ENCODE peak calls at places on chromosomes 13 and 19, in seven cellular contexts. K is neuronal stem cell, A is H9, C is trophoblast cell, O is H1, P is mesendoderm, L is mesenchymal stem cell. D is an unnamed sample.

GRCh38 chr19:44684892-44685847 is 13.8 kb upstream of the CEACAM16 start:
- DNase-seq in C (no peak), P (peak; percentile 91), A (peak; percentile 51), O (no peak), K (peak; percentile 17), L (peak; percentile 100), D (peak; percentile 97)

GRCh38 chr19:2485428-2485827 is 9.5 kb downstream of the GADD45B start:
- DNase-seq in O (no peak), C (no peak), K (no peak), A (no peak), P (no peak), L (no peak), D (no peak)

GRCh38 chr19:43489310-43489709 is 15.2 kb downstream of the PHLDB3 start:
- DNase-seq in K (no peak), C (no peak), O (no peak), A (no peak), P (no peak), L (no peak), D (no peak)

GRCh38 chr13:109744512-109745051 is 41.8 kb downstream of the IRS2 start:
- DNase-seq in O (no peak), C (no peak), A (no peak), P (no peak), K (no peak), L (peak; percentile 96), D (peak; percentile 92)

GRCh38 chr13:98524391-98524790 is 52.5 kb downstream of the STK24 start:
- DNase-seq in O (no peak), K (no peak), A (no peak), C (no peak), P (no peak), L (no peak), D (no peak)

GRCh38 chr19:45423033-45423588 is 606 bp downstream of the ERCC1 start:
- DNase-seq in P (no peak), A (no peak), C (no peak), K (no peak), L (no peak), O (no peak), D (no peak)

GRCh38 chr19:53521373-53522202 is 16.4 kb upstream of the ZNF331 start:
- DNase-seq in K (no peak), L (no peak), C (no peak), A (no peak), P (no peak), O (no peak), D (no peak)

GRCh38 chr13:94195715-94196114 is 283.8 kb downstream of the DCT start:
- DNase-seq in A (no peak), K (no peak), O (no peak), C (no peak), P (no peak), L (peak; percentile 74), D (peak; percentile 96)

GRCh38 chr13:101327844-101328243 is 88.5 kb downstream of the NALCN start:
- DNase-seq in O (no peak), K (no peak), C (no peak), A (no peak), L (peak; percentile 72), P (no peak), D (peak; percentile 2)

DNA sequence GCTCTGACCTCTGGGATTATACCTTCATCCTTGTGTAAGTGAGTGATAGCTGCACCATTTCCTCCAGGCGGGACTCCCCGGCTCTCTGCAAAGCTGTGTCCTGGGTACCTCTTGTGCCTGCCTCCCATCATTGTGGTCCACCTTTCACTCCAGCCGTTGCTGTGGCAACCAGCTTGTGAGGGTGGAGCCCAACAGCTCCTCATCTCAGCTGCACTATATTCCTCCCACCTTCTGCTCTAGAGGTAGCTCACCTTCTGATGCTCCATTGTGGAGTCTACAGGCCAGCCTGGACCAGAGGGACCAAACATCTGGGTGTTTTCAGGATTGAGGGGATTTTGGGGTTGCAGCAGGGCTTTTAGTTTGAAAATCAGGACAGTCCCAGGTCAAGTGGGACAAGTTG is 708.2 kb downstream of the UQCRFS1 start:
- DNase-seq in P (peak; percentile 27), A (no peak), L (no peak), K (no peak), C (no peak), O (no peak), D (no peak)
- H3K18ac ChIP-seq in P (no peak overlapping the region), A (no peak overlapping the region), L (no peak overlapping the region), K (peak overlapping the region; percentile 56), C (no peak overlapping the region), O (no peak overlapping the region), D (no peak overlapping the region)

GRCh38 chr13:29493796-29494195 is 101.7 kb downstream of the SLC7A1 start:
- DNase-seq in K (no peak), C (no peak), O (no peak), P (no peak), L (no peak), A (no peak), D (no peak)

GRCh38 chr13:29494520-29494919 is 101.0 kb downstream of the SLC7A1 start:
- DNase-seq in O (no peak), A (no peak), L (no peak), C (no peak), P (no peak), K (no peak), D (no peak)

GRCh38 chr13:29491248-29491647 is 104.2 kb downstream of the SLC7A1 start:
- DNase-seq in K (no peak), A (no peak), L (no peak), O (no peak), C (no peak), P (no peak), D (no peak)

GRCh38 chr13:29487466-29488454 is 107.7 kb downstream of the SLC7A1 start:
- DNase-seq in C (no peak), L (peak; percentile 64), O (no peak), P (no peak), K (no peak), A (no peak), D (no peak)

GRCh38 chr13:29490561-29490960 is 104.9 kb downstream of the SLC7A1 start:
- DNase-seq in C (no peak), L (no peak), K (no peak), O (no peak), A (no peak), P (no peak), D (no peak)
- H3K18ac ChIP-seq in C (no peak overlapping the region), L (no peak overlapping the region), K (no peak overlapping the region), O (no peak overlapping the region), A (no peak overlapping the region), P (no peak overlapping the region), D (no peak overlapping the region)

GRCh38 chr13:112762690-112763080 is 72.8 kb downstream of the ATP11A start:
- DNase-seq in L (no peak), K (no peak), C (no peak), O (no peak), P (no peak), A (no peak), D (no peak)
- H3K18ac ChIP-seq in L (no peak overlapping the region), K (no peak overlapping the region), C (no peak overlapping the region), O (no peak overlapping the region), P (no peak overlapping the region), A (no peak overlapping the region), D (no peak overlapping the region)

DNA sequence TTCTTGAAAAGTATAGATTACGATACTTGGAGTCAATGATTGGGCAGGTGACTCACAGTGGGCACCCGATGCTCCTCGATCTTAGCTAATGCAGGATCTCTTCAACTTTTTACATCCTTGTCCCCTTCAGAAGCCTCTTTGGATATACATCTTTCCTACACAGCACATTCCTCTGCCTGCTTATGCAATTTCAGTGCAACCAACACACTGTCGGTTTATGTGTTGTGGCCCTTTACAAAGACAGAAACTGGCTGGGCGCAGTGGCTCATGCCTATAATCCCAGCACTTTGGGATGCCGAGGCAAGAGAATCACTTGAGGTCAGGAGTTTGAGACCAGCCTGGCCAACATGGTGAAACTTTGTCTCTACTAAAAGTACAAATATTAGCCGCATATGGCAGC is 2.6 kb downstream of the GPR42 start:
- DNase-seq in L (no peak), A (no peak), O (no peak), K (no peak), P (no peak), C (no peak), D (no peak)
- H3K18ac ChIP-seq in L (no peak overlapping the region), A (no peak overlapping the region), O (no peak overlapping the region), K (no peak overlapping the region), P (no peak overlapping the region), C (no peak overlapping the region), D (no peak overlapping the region)

DNA sequence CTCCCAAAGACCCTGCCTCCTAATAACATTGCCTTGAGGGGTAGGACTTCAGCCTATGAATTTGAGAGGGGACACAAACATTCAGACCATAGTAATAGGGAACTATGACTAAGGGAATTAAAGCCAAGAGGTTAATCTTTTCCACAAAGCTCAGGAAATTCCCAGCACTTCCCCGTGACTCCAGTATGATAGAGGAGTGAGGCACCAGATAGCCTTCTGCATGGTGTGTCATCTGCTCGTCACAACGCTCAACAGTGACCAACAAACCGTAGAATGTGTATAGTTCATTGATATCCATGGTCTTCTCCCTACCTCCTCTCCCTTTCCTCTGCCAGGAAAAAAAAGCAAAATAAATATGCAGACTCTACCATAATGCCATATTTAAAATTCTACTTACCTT is 64.4 kb downstream of the B3GLCT start:
- DNase-seq in A (no peak), C (no peak), L (no peak), O (no peak), P (no peak), K (no peak), D (peak; percentile 29)
- H3K18ac ChIP-seq in A (no peak overlapping the region), C (no peak overlapping the region), L (no peak overlapping the region), O (no peak overlapping the region), P (no peak overlapping the region), K (no peak overlapping the region), D (no peak overlapping the region)

GRCh38 chr13:45341034-45341798 is at the start of gene TPT1:
- DNase-seq in A (peak; percentile 99), C (peak; percentile 98), K (peak; percentile 98), P (peak; percentile 99), L (peak; percentile 98), O (peak; percentile 98), D (peak; percentile 98)

GRCh38 chr13:45339867-45340266 is 1.1 kb downstream of the TPT1 start:
- DNase-seq in A (no peak), L (no peak), P (no peak), K (no peak), C (no peak), O (no peak), D (no peak)

GRCh38 chr13:45337803-45338202 is 3.2 kb downstream of the TPT1 start:
- DNase-seq in C (no peak), L (no peak), O (no peak), P (no peak), K (no peak), A (no peak), D (no peak)

GRCh38 chr13:45340422-45341033 is 455 bp downstream of the TPT1 start:
- DNase-seq in L (peak; percentile 94), O (no peak), A (peak; percentile 72), P (peak; percentile 93), K (peak; percentile 72), C (peak; percentile 84), D (peak; percentile 91)

DNA sequence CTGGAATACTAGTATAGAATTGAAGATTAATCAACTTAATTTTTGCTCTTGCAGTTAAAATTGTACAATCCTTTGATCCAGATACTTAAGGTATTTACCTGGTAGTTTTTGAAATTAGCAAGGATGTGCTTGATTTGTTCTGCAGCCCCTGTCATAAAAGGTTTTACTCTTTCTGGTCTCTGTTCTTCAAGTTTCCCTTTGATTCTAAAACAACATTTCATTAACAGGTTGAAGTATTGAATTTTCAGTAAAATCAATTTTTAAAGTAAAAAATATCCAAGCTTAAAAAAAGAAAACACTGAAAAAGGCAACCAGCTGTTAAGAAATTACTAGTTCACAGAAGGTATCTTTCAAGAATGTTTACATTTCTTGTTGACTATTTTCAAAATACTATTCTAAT is 1.6 kb downstream of the TPT1 start:
- DNase-seq in L (no peak), C (no peak), O (no peak), P (no peak), K (no peak), A (no peak), D (no peak)
- H3K18ac ChIP-seq in L (no peak overlapping the region), C (no peak overlapping the region), O (no peak overlapping the region), P (no peak overlapping the region), K (no peak overlapping the region), A (no peak overlapping the region), D (no peak overlapping the region)